ENCODE peak calls at places on chromosomes 16 and 17, in four cellular contexts. M is OCI-LY7, Y is mucosa of descending colon, D is hepatocyte. G is an unnamed sample.

GRCh38 chr17:37373530-37374159 is 2.1 kb upstream of the C17orf78 start:
- DNase-seq in D (peak; percentile 87), M (peak; percentile 80), Y (no peak), G (peak; percentile 82)

GRCh38 chr17:42536372-42537155 is 523 bp downstream of the NAGLU start:
- DNase-seq in Y (peak; percentile 93), M (peak; percentile 84), D (peak; percentile 90), G (no peak)

GRCh38 chr16:80280557-80280956 is 260.2 kb upstream of the DYNLRB2 start:
- DNase-seq in M (no peak), Y (no peak), D (no peak), G (no peak)

GRCh38 chr16:24580665-24581064 is 41.3 kb downstream of the RBBP6 start:
- DNase-seq in M (no peak), D (peak; percentile 6), Y (no peak), G (no peak)

GRCh38 chr16:52561910-52562741 is 15.2 kb upstream of the TOX3 start:
- DNase-seq in M (no peak), Y (peak; percentile 62), D (peak; percentile 55), G (no peak)

GRCh38 chr17:58538801-58539410 is 24.5 kb upstream of the MTMR4 start:
- DNase-seq in M (no peak), Y (no peak), D (no peak), G (no peak)

GRCh38 chr17:32279933-32280716 is 14.5 kb downstream of the RHBDL3 start:
- DNase-seq in M (no peak), D (no peak), Y (no peak), G (no peak)

GRCh38 chr17:33334703-33335102 is 41.6 kb upstream of the ASIC2 start:
- DNase-seq in M (no peak), D (no peak), Y (no peak), G (no peak)

GRCh38 chr16:30977502-30977901 is 7.5 kb upstream of the HSD3B7 start:
- DNase-seq in D (no peak), M (no peak), Y (no peak), G (no peak)

GRCh38 chr17:42673885-42674754 is 2.7 kb downstream of the PLEKHH3 start:
- DNase-seq in Y (no peak), M (peak; percentile 66), D (peak; percentile 55), G (no peak)

GRCh38 chr16:73126453-73126853 is 78.5 kb upstream of the ZFHX3 start:
- DNase-seq in D (peak; percentile 60), M (no peak), Y (no peak), G (no peak)

GRCh38 chr17:75547091-75547490 is 21.6 kb downstream of the LLGL2 start:
- DNase-seq in Y (no peak), M (no peak), D (no peak), G (no peak)

GRCh38 chr16:1772362-1772907 is at the start of gene EME2:
- DNase-seq in Y (peak; percentile 77), M (no peak), D (peak; percentile 54), G (no peak)

GRCh38 chr17:72576289-72576759 is 455.5 kb downstream of the SOX9 start:
- DNase-seq in Y (no peak), M (no peak), D (no peak), G (no peak)

GRCh38 chr16:89602273-89602951 is 11.0 kb upstream of the DPEP1 start:
- DNase-seq in M (peak; percentile 12), D (peak; percentile 80), Y (no peak), G (no peak)

GRCh38 chr16:27639588-27640276 is 89.8 kb downstream of the KATNIP start:
- DNase-seq in M (peak; percentile 53), Y (no peak), D (peak; percentile 66), G (peak; percentile 36)

GRCh38 chr17:21191698-21192097 is 22.3 kb downstream of the TMEM11 start:
- DNase-seq in M (no peak), D (no peak), Y (no peak), G (no peak)

GRCh38 chr17:12756786-12757185 is 32.5 kb upstream of the ARHGAP44 start:
- DNase-seq in Y (no peak), M (no peak), D (no peak), G (no peak)

GRCh38 chr16:89695875-89696597 is 5.5 kb downstream of the SPATA2L start:
- DNase-seq in Y (no peak), D (peak; percentile 10), M (no peak), G (no peak)

GRCh38 chr16:75207831-75208230 is 870 bp upstream of the CTRB2 start:
- DNase-seq in D (no peak), M (no peak), Y (peak; percentile 26), G (no peak)

GRCh38 chr16:75452464-75453190 is 11.9 kb downstream of the TMEM170A start:
- DNase-seq in Y (no peak), M (no peak), D (no peak), G (no peak)

GRCh38 chr17:55279788-55280579 is 15.2 kb downstream of the HLF start:
- DNase-seq in M (no peak), Y (no peak), D (no peak), G (no peak)

GRCh38 chr16:79966226-79966625 is 365.7 kb upstream of the MAF start:
- DNase-seq in M (no peak), D (no peak), Y (no peak), G (no peak)

GRCh38 chr16:10838611-10839270 is 20.1 kb upstream of the TVP23A start:
- DNase-seq in M (no peak), D (no peak), Y (no peak), G (no peak)

GRCh38 chr16:89064606-89065444 is 28.8 kb upstream of the ACSF3 start:
- DNase-seq in Y (no peak), D (no peak), M (peak; percentile 75), G (no peak)

GRCh38 chr17:46028374-46028773 is 29.3 kb downstream of the STH start:
- DNase-seq in Y (no peak), M (no peak), D (no peak), G (no peak)

GRCh38 chr16:82881517-82881916 is 254.7 kb downstream of the CDH13 start:
- DNase-seq in M (no peak), D (no peak), Y (no peak), G (no peak)

GRCh38 chr17:30324723-30325122 is 9.1 kb downstream of the TMIGD1 start:
- DNase-seq in M (no peak), Y (no peak), D (no peak), G (no peak)

GRCh38 chr16:69844441-69844840 is 82.3 kb downstream of the WWP2 start:
- DNase-seq in Y (no peak), D (no peak), M (no peak), G (no peak)

GRCh38 chr17:56661906-56662305 is 68.4 kb downstream of the NOG start:
- DNase-seq in M (no peak), Y (no peak), D (no peak), G (no peak)

GRCh38 chr17:38885728-38886642 is 16.1 kb downstream of the LASP1 start:
- DNase-seq in D (peak; percentile 67), M (no peak), Y (no peak), G (peak; percentile 63)

GRCh38 chr16:85988723-85989313 is 89.9 kb downstream of the IRF8 start:
- DNase-seq in M (peak; percentile 59), Y (no peak), D (no peak), G (no peak)

GRCh38 chr17:80428363-80428762 is 13.4 kb downstream of the ENDOV start:
- DNase-seq in Y (no peak), D (no peak), M (no peak), G (no peak)

GRCh38 chr16:82004651-82005490 is 6.4 kb downstream of the SDR42E1 start:
- DNase-seq in M (no peak), Y (no peak), D (no peak), G (no peak)

GRCh38 chr17:21019976-21020575 is 22.7 kb downstream of the USP22 start:
- DNase-seq in D (no peak), M (peak; percentile 71), Y (no peak), G (peak; percentile 28)

GRCh38 chr16:69465881-69466280 is 41.5 kb downstream of the CYB5B start:
- DNase-seq in M (no peak), D (no peak), Y (no peak), G (no peak)

GRCh38 chr17:63476494-63476856 is 386 bp upstream of the ACE start:
- DNase-seq in M (peak; percentile 22), Y (peak; percentile 64), D (peak; percentile 74), G (no peak)

GRCh38 chr16:49458221-49458620 is 84.6 kb downstream of the C16orf78 start:
- DNase-seq in D (no peak), M (no peak), Y (no peak), G (no peak)

GRCh38 chr17:66841744-66842143 is 6.8 kb downstream of the CACNG5 start:
- DNase-seq in Y (no peak), M (no peak), D (no peak), G (no peak)

GRCh38 chr16:25110392-25110947 is 1.1 kb upstream of the LCMT1 start:
- DNase-seq in M (peak; percentile 78), D (no peak), Y (no peak), G (peak; percentile 44)

DNA sequence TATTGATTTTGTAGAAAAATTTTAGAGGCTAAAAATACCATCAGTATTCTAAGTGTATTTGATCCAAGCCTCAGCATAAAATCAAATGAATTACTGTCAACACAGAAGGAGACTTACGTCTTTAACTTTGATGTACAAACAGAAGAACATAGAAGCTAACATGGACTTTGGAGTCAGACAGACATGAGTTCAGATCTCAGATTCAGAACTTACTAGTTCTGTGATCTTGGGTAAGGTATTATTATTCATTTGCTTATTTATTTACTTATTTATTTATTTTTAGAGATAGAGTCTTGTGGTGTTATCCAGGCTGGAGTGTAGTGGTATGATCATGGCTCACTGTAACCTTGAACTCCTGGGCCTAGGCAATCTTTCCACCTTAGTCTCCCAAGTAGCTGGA is 4.0 kb upstream of the SLFN12L start:
- DNase-seq in Y (no peak), D (no peak), M (no peak), G (no peak)
- H3K4me3 ChIP-seq in Y (no peak overlapping the region), D (no peak overlapping the region), M (peak overlapping the region; percentile 64), G (peak overlapping the region; percentile 54)

DNA sequence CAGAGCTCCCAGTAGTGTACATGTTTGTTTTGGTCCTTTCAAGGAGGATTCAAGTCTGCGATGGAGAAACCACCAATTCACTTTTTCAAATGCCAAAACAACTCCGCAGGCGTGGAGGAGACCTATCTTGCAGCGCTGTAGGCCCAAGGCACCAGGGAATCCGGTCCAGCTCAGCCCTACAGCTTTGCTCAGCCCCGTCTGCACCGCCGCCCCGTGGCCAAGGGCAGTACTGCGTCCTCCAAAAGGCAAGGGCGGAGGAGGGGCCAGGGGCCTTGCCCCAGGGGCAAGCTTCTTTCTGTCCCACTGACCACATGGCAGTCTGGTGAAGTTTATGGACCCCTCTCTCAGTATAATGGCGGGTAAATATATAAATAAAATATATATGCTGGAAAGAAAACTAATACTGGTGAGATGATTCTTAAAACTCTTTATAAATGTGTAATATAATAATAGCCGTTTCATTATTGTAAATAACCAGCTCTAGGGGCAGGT is 709 bp upstream of the CD300LG start:
- DNase-seq in D (peak; percentile 88), Y (peak; percentile 75), M (peak; percentile 55), G (peak; percentile 17)
- H3K4me3 ChIP-seq in D (no peak overlapping the region), Y (no peak overlapping the region), M (no peak overlapping the region), G (no peak overlapping the region)

GRCh38 chr17:81928497-81929252 is 1.1 kb upstream of the MAFG start:
- DNase-seq in D (peak; percentile 46), M (peak; percentile 19), Y (peak; percentile 56), G (no peak)
- H3K4me3 ChIP-seq in D (peak overlapping the region; percentile 24), M (peak overlapping the region; percentile 68), Y (no peak overlapping the region), G (peak overlapping the region; percentile 66)

DNA sequence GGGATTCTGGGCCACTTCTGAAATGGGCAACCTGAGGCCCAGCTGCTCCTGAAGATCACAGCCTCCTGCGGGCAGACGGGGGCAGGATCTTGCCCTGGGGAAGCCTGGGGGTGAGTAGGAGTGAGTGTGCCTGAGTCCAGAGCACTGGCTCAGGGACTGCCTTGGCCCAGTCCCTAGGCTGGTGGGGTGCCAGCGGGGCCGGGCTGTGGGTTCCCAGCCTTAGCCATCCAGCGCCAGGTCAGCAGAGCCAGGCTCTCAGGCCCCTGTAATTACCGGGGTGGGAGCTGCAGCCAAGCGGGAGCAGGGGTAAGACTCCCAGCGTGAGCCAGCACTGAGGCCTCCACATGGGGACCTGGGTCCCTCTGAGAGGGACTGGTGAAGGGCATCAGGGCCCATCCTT is 8.2 kb downstream of the SPNS2 start:
- DNase-seq in D (no peak), M (no peak), Y (no peak), G (no peak)
- H3K4me3 ChIP-seq in D (no peak overlapping the region), M (no peak overlapping the region), Y (no peak overlapping the region), G (no peak overlapping the region)